ENCODE peak calls at places on chromosomes 12 and 14, in six cellular contexts. L, U, P, R, W and K are unnamed samples.

GRCh38 chr14:69726761-69727511 is 40.0 kb upstream of the SRSF5 start:
- DNase-seq in R (peak), W (peak), P (peak), U (peak), L (peak), K (peak)

GRCh38 chr12:68613209-68613904 is 2.7 kb downstream of the RAP1B start:
- DNase-seq in W (no peak), R (no peak), P (no peak), U (peak), L (no peak), K (no peak)

GRCh38 chr14:99589031-99589441 is 15.0 kb downstream of the CCDC85C start:
- DNase-seq in W (no peak), L (no peak), P (no peak), U (no peak), R (no peak), K (no peak)

GRCh38 chr14:54738009-54738408 is 164.6 kb downstream of the GCH1 start:
- DNase-seq in R (no peak), W (no peak), P (peak), U (no peak), L (no peak), K (no peak)

GRCh38 chr12:44477331-44477980 is 398.7 kb downstream of the NELL2 start:
- DNase-seq in U (no peak), W (no peak), P (no peak), L (no peak), R (no peak), K (no peak)

GRCh38 chr12:77954156-77954555 is 123.5 kb downstream of the NAV3 start:
- DNase-seq in W (peak), R (no peak), P (no peak), L (no peak), U (no peak), K (peak)

GRCh38 chr12:2264622-2265306 is 212.0 kb downstream of the CACNA1C start:
- DNase-seq in P (peak), L (no peak), W (peak), R (no peak), U (no peak), K (peak)

GRCh38 chr12:761276-761675 is 8.9 kb downstream of the WNK1 start:
- DNase-seq in U (no peak), L (no peak), W (no peak), P (peak), R (no peak), K (peak)

GRCh38 chr12:76880156-76881023 is 1.6 kb upstream of the CSRP2 start:
- DNase-seq in R (no peak), U (no peak), W (no peak), L (no peak), P (no peak), K (no peak)

GRCh38 chr14:90301580-90302181 is 30.1 kb downstream of the NRDE2 start:
- DNase-seq in L (no peak), R (no peak), P (peak), W (peak), U (no peak), K (peak)

GRCh38 chr14:100402631-100403030 is 79.5 kb downstream of the SLC25A47 start:
- DNase-seq in P (peak), W (no peak), R (no peak), U (no peak), L (no peak), K (no peak)

GRCh38 chr14:61726772-61727658 is 31.7 kb downstream of the HIF1A start:
- DNase-seq in P (no peak), U (no peak), L (no peak), R (no peak), W (no peak), K (no peak)

GRCh38 chr14:59221558-59221957 is 33.1 kb downstream of the DAAM1 start:
- DNase-seq in P (no peak), W (peak), R (no peak), U (no peak), L (no peak), K (peak)

GRCh38 chr14:24437736-24438067 is 4.9 kb downstream of the SDR39U1 start:
- DNase-seq in U (no peak), R (no peak), W (no peak), L (no peak), P (no peak), K (no peak)

GRCh38 chr12:48216785-48217184 is 13.7 kb upstream of the OR10AD1 start:
- DNase-seq in W (no peak), P (no peak), L (no peak), R (no peak), U (no peak), K (no peak)

GRCh38 chr14:101477648-101478047 is 83.6 kb upstream of the DIO3 start:
- DNase-seq in P (no peak), L (no peak), W (no peak), R (no peak), U (no peak), K (peak)